ENCODE peak calls at places on chromosomes 16 and 17, in nine cellular contexts. A is prostate gland; W is AG04450; K is upper lobe of left lung; Z is epithelial cell of prostate; U is Karpas-422; L is IMR-90; Q is tibial nerve; B is CD8-positive, alpha-beta memory T cell. Y is an unnamed sample.

GRCh38 chr16:24013733-24014645 is 178.2 kb downstream of the PRKCB start:
- DNase-seq in A (no peak), W (no peak), K (no peak), Z (no peak), U (peak), L (no peak), Q (no peak), B (peak), Y (no peak)

GRCh38 chr17:17388657-17389496 is 85.7 kb downstream of the NT5M start:
- DNase-seq in A (no peak), W (no peak), K (no peak), Z (no peak), U (no peak), L (no peak), Q (no peak), B (no peak), Y (peak)

GRCh38 chr16:47150067-47150466 is 6.3 kb upstream of the NETO2 start:
- DNase-seq in A (no peak), W (no peak), K (no peak), Z (no peak), U (no peak), L (no peak), Q (no peak), B (no peak), Y (no peak)

GRCh38 chr16:85149776-85150175 is 37.5 kb upstream of the CIBAR2 start:
- DNase-seq in A (peak), W (no peak), K (no peak), Z (no peak), U (no peak), L (no peak), Q (no peak), B (no peak), Y (peak)

GRCh38 chr16:55389426-55390073 is 65.5 kb downstream of the IRX6 start:
- DNase-seq in A (no peak), W (no peak), K (no peak), Z (peak), U (no peak), L (no peak), Q (no peak), B (no peak), Y (peak)

GRCh38 chr16:15653227-15653626 is 3.2 kb downstream of the NDE1 start:
- DNase-seq in A (peak), W (peak), K (no peak), Z (no peak), U (no peak), L (peak), Q (no peak), B (no peak), Y (no peak)

GRCh38 chr16:87733190-87733589 is 32.6 kb downstream of the KLHDC4 start:
- DNase-seq in A (no peak), W (no peak), K (peak), Z (no peak), U (no peak), L (no peak), Q (no peak), B (no peak), Y (no peak)

GRCh38 chr17:4297351-4297750 is 33.6 kb upstream of the ANKFY1 start:
- DNase-seq in A (no peak), W (no peak), K (no peak), Z (no peak), U (no peak), L (peak), Q (no peak), B (no peak), Y (no peak)

GRCh38 chr17:60372790-60373483 is 19.0 kb downstream of the USP32 start:
- DNase-seq in A (no peak), W (no peak), K (no peak), Z (peak), U (no peak), L (peak), Q (no peak), B (no peak), Y (no peak)

GRCh38 chr17:76909971-76910760 is 42.0 kb downstream of the MGAT5B start:
- DNase-seq in A (peak), W (no peak), K (no peak), Z (no peak), U (peak), L (peak), Q (no peak), B (no peak), Y (peak)

GRCh38 chr16:11302977-11303376 is 21.8 kb upstream of the PRM1 start:
- DNase-seq in A (peak), W (no peak), K (no peak), Z (no peak), U (no peak), L (no peak), Q (no peak), B (no peak), Y (peak)

GRCh38 chr17:55089955-55090573 is 121.5 kb downstream of the STXBP4 start:
- DNase-seq in A (no peak), W (no peak), K (no peak), Z (no peak), U (no peak), L (peak), Q (no peak), B (peak), Y (peak)

GRCh38 chr16:30010817-30011504 is at the start of gene DOC2A:
- DNase-seq in A (no peak), W (no peak), K (peak), Z (no peak), U (no peak), L (no peak), Q (no peak), B (no peak), Y (no peak)

GRCh38 chr16:9139965-9140364 is 48.5 kb downstream of the HAPSTR1 start:
- DNase-seq in A (no peak), W (no peak), K (no peak), Z (no peak), U (peak), L (peak), Q (no peak), B (no peak), Y (no peak)

GRCh38 chr16:12184419-12184831 is 207.9 kb downstream of the SNX29 start:
- DNase-seq in A (no peak), W (no peak), K (no peak), Z (peak), U (no peak), L (no peak), Q (no peak), B (no peak), Y (peak)

GRCh38 chr17:3539881-3540540 is 17.6 kb downstream of the TRPV3 start:
- DNase-seq in A (no peak), W (no peak), K (no peak), Z (no peak), U (no peak), L (no peak), Q (no peak), B (no peak), Y (no peak)

GRCh38 chr16:84730406-84731106 is 30.8 kb downstream of the USP10 start:
- DNase-seq in A (peak), W (peak), K (no peak), Z (peak), U (peak), L (peak), Q (peak), B (no peak), Y (peak)

GRCh38 chr16:27671410-27671809 is 121.5 kb downstream of the KATNIP start:
- DNase-seq in A (no peak), W (no peak), K (no peak), Z (no peak), U (no peak), L (no peak), Q (no peak), B (no peak), Y (no peak)

DNA sequence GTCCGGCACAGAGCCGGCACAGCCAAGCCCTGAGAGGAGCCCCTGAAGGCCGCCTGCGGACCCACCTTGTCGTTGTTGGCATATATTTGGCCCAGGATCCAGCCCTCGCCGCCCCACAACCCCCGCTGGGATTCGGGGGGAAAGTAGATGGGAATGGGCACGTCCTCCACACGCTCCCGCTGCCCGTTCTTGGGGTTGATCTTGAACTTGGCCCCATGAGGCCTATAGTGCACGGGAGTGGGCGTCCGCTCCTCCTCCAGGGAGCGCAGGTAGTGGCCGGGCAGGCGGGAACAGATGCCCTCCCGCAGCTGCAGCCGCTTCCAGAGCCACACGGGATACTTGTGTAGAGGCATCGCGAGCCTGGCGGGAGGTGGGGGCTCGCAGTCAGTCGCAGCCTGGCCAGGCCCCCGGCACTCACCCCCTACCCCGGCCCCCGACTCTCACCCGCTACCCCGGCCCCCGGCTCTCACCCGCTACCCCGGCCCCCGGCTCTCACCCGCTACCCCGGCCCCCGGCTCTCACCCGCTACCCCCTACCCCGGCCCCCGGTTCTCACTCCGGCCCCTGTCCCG is 387 bp downstream of the MRPL28 start:
- DNase-seq in A (no peak), W (no peak), K (no peak), Z (no peak), U (no peak), L (no peak), Q (no peak), B (no peak), Y (no peak)
- H3K27ac ChIP-seq in A (no peak), W (no peak), K (no peak), Z (no peak), U (no peak), L (no peak), Q (peak), B (peak), Y (no peak)

GRCh38 chr16:67336646-67337045 is 10.0 kb downstream of the LRRC36 start:
- DNase-seq in A (no peak), W (no peak), K (no peak), Z (no peak), U (no peak), L (no peak), Q (no peak), B (no peak), Y (no peak)
- H3K27ac ChIP-seq in A (no peak), W (no peak), K (no peak), Z (no peak), U (no peak), L (no peak), Q (no peak), B (no peak), Y (no peak)

GRCh38 chr17:1730004-1730344 is 5.5 kb downstream of the WDR81 start:
- DNase-seq in A (no peak), W (no peak), K (peak), Z (no peak), U (no peak), L (no peak), Q (no peak), B (no peak), Y (no peak)
- H3K27ac ChIP-seq in A (peak), W (no peak), K (peak), Z (no peak), U (no peak), L (no peak), Q (peak), B (no peak), Y (peak)

GRCh38 chr17:47711366-47712099 is 17.6 kb downstream of the TBKBP1 start:
- DNase-seq in A (no peak), W (no peak), K (no peak), Z (no peak), U (no peak), L (no peak), Q (no peak), B (no peak), Y (no peak)
- H3K27ac ChIP-seq in A (no peak), W (no peak), K (no peak), Z (no peak), U (no peak), L (no peak), Q (no peak), B (no peak), Y (no peak)

DNA sequence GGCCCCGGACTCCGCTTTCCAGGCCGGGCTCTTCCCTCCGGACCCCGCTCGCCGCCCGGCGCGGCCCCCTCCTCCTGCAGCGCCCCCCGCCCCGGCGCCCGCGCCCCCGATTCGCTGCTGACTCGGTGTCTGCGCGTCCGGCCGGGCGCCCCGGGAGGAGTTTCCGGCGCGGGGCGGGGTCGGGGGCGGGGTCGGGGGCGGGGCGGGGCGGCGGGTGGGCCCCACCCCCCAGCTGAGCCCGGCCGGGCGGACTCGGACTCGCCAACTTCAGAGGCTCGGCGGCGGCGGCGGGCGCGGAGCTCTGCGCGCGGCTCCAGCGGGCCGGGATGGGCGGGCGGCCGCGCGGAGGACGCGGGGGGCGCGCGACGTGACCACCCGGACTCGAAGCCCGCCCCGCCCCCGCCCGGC is at the start of gene METRNL:
- DNase-seq in A (peak), W (no peak), K (peak), Z (no peak), U (peak), L (peak), Q (no peak), B (peak), Y (peak)
- H3K27ac ChIP-seq in A (peak), W (no peak), K (peak), Z (peak), U (no peak), L (peak), Q (peak), B (no peak), Y (peak)

Y was measured in thyroid gland.